ENCODE peak calls at places on chromosome 19, in eight cellular contexts. K is fibroblast of pulmonary artery; X is upper lobe of left lung; Q is progenitor cell of endocrine pancreas; F is lung; E is HepG2; B is CD8-positive, alpha-beta T cell; P is cardiac muscle cell. O is an unnamed sample.

GRCh38 chr19:52112624-52113023 is 17.1 kb upstream of the ZNF841 start:
- DNase-seq in E (no peak), B (no peak), Q (no peak), P (no peak), X (no peak), F (no peak), K (no peak), O (no peak)

GRCh38 chr19:10395003-10395402 is 8.3 kb downstream of the CDC37 start:
- DNase-seq in X (no peak), P (no peak), E (no peak), F (no peak), K (no peak), B (no peak), Q (no peak), O (no peak)

GRCh38 chr19:3506384-3507340 is 551 bp downstream of the FZR1 start:
- DNase-seq in F (peak), Q (no peak), K (no peak), B (no peak), P (peak), X (peak), E (no peak), O (no peak)

GRCh38 chr19:9586764-9587163 is 2.5 kb upstream of the ZNF121 start:
- DNase-seq in Q (peak), K (peak), P (peak), B (peak), F (peak), E (peak), X (peak), O (peak)

GRCh38 chr19:33394006-33394722 is 20.7 kb downstream of the CEBPG start:
- DNase-seq in Q (no peak), K (peak), P (no peak), B (no peak), X (peak), F (peak), E (peak), O (peak)

GRCh38 chr19:51511353-51511752 is 9.8 kb upstream of the SIGLEC12 start:
- DNase-seq in K (no peak), P (no peak), E (peak), B (no peak), F (no peak), X (no peak), Q (no peak), O (no peak)

GRCh38 chr19:40204381-40204780 is 13.2 kb downstream of the MAP3K10 start:
- DNase-seq in X (no peak), B (no peak), P (no peak), F (no peak), E (no peak), Q (no peak), K (no peak), O (no peak)

GRCh38 chr19:43525836-43526771 is 897 bp downstream of the ETHE1 start:
- DNase-seq in B (no peak), F (no peak), P (peak), K (no peak), E (no peak), X (peak), Q (peak), O (no peak)

GRCh38 chr19:29672319-29672932 is 7.2 kb downstream of the PLEKHF1 start:
- DNase-seq in E (no peak), X (no peak), P (no peak), B (no peak), F (no peak), K (no peak), Q (no peak), O (no peak)

GRCh38 chr19:48415395-48415794 is 21.9 kb downstream of the GRIN2D start:
- DNase-seq in X (peak), P (peak), B (peak), E (peak), K (peak), Q (no peak), F (peak), O (no peak)

GRCh38 chr19:4811328-4812131 is 20.0 kb downstream of the TICAM1 start:
- DNase-seq in Q (peak), B (peak), X (peak), K (peak), E (peak), F (peak), P (peak), O (no peak)

GRCh38 chr19:44822670-44823372 is 13.9 kb downstream of the BCAM start:
- DNase-seq in Q (no peak), X (no peak), P (peak), B (no peak), F (no peak), K (no peak), E (no peak), O (no peak)

GRCh38 chr19:32945260-32945659 is 26.5 kb downstream of the CEP89 start:
- DNase-seq in E (no peak), K (no peak), Q (no peak), X (no peak), P (no peak), B (no peak), F (no peak), O (no peak)

GRCh38 chr19:38155453-38155852 is 68.6 kb downstream of the DPF1 start:
- DNase-seq in F (no peak), K (peak), E (no peak), X (no peak), Q (no peak), B (no peak), P (no peak), O (no peak)

DNA sequence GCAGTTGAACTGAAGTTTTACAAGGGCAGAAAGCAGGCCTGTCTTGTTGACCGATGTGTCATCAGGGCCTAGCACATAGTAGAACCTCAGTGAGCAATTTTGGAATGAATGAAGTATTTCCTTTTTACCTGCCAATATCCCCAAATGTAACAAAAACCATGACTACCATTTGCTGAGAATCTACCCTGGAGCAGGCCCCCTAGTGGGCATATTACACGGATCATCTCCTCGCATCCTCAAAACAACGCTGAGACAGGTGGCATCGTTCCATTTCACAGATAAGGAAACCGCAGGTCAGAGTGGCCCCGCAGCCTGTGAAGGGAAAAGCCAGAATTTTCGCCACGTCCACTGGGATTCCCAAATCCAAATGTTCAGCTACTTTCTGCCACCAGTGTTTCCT is 77.9 kb downstream of the CACNA1A start:
- DNase-seq in E (no peak), Q (no peak), B (no peak), P (peak), F (no peak), K (peak), X (no peak), O (no peak)
- TF ChIP-seq CTCF in E (peak), Q (peak), B (no peak), P (peak), F (no peak), K (peak), X (peak), O (peak)

GRCh38 chr19:42248270-42249148 is 6.1 kb upstream of the GSK3A start:
- DNase-seq in Q (no peak), K (no peak), P (no peak), B (no peak), E (no peak), F (no peak), X (no peak), O (no peak)

GRCh38 chr19:42247631-42248199 is 5.3 kb upstream of the GSK3A start:
- DNase-seq in Q (no peak), E (no peak), B (no peak), P (no peak), F (no peak), K (no peak), X (no peak), O (no peak)

GRCh38 chr19:42244452-42245220 is 2.2 kb upstream of the GSK3A start:
- DNase-seq in F (peak), P (peak), X (peak), B (peak), Q (peak), E (peak), K (peak), O (peak)

GRCh38 chr19:42246869-42247630 is 4.6 kb upstream of the GSK3A start:
- DNase-seq in F (no peak), P (no peak), Q (no peak), E (no peak), B (no peak), K (no peak), X (no peak), O (no peak)

DNA sequence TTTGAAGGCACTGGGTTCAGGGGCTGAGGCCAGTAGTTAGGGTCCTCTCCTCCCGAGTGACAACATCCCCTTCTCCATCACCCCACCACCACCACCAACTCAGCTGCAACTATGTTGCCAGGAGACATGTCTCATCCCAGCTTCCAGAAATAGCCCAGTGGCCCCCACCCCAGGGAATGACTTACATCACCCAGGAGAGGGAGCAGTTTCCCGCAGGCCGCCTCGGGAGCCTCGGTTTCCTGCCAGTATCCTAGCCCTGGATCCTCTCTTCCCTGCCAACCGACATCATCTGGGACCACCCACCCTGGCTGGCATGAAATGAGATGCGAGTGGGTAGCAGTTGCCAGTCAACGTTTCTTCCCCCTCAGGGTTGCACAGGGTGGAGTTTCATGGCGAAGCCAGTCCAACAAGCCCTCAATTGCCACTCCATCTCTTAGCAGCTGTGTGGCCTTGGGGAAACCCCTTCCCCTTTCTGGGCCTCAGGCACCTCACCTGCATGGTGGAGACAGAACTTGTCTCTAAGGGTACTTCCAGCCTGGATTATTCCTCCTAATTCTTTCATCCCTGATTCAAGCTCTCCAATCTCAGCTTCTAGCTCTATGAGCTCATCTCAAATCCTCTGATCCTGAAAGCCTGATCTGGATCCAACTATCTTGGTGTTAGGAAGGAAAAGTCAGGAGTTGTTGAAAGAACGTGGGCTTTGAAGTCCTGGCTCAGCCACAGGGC is 3.9 kb upstream of the GSK3A start:
- DNase-seq in F (peak), B (no peak), P (peak), E (no peak), Q (no peak), X (peak), K (peak), O (no peak)
- TF ChIP-seq CTCF in F (peak), B (no peak), P (peak), E (peak), Q (peak), X (peak), K (peak), O (peak)

GRCh38 chr19:49931293-49932040 is 2.2 kb upstream of the NUP62 start:
- DNase-seq in Q (no peak), E (no peak), X (no peak), B (no peak), P (no peak), F (no peak), K (no peak), O (no peak)

GRCh38 chr19:49930483-49931011 is 1.2 kb upstream of the NUP62 start:
- DNase-seq in E (no peak), K (peak), F (no peak), P (no peak), B (no peak), X (no peak), Q (no peak), O (no peak)

GRCh38 chr19:49927526-49928264 is 1.3 kb upstream of the ATF5 start:
- DNase-seq in E (no peak), F (no peak), X (no peak), B (no peak), P (no peak), K (no peak), Q (no peak), O (no peak)

GRCh38 chr19:49929121-49929610 is at the start of the genes ATF5 and NUP62:
- DNase-seq in F (peak), E (peak), Q (peak), X (peak), B (peak), K (peak), P (peak), O (peak)

DNA sequence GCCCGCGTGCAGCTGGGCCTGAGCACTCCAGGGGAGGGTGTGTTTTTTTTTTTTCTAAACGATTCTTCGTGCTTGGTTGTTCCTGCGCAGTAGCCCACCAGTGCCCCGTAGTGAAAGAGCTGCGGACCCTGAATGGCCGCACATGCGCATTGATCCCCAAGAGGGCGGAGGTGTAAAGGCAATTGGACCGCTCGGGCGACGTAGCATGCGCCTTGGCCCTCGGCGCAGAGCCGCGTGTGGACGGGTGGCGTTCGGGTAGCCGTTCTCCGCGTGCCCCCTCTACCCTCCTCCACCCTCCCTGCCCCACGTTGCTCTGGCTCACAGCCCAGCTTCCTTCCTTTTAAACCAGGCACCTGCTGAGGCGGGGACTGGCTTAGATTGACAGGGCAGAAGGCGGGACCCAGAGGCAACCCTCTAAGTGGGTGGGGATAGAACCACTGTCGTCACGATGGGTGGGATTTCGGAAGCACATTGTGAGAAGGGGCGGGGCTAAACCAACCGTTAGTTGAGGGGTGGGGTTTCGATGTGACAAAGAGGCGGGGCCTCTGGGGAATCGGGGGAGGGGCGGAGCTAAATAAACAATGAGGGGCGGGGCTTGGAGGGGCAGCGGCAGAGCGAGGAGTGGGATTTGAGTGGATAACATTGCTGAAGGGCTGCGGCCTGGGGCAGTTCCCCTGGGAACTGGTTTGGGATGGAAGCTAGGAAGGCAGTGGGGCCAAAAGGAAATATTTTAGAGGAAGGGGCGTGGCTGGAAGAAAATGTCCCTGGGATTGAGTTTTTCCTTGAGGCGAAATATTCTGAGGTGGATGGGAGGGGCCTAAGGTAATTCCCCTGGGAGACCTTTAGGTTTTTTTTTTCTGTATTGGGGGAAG is 543 bp upstream of the NUP62 start:
- DNase-seq in B (peak), E (peak), X (peak), Q (peak), K (peak), P (peak), F (peak), O (peak)
- TF ChIP-seq CTCF in B (no peak), E (no peak), X (peak), Q (no peak), K (no peak), P (no peak), F (no peak), O (no peak)

DNA sequence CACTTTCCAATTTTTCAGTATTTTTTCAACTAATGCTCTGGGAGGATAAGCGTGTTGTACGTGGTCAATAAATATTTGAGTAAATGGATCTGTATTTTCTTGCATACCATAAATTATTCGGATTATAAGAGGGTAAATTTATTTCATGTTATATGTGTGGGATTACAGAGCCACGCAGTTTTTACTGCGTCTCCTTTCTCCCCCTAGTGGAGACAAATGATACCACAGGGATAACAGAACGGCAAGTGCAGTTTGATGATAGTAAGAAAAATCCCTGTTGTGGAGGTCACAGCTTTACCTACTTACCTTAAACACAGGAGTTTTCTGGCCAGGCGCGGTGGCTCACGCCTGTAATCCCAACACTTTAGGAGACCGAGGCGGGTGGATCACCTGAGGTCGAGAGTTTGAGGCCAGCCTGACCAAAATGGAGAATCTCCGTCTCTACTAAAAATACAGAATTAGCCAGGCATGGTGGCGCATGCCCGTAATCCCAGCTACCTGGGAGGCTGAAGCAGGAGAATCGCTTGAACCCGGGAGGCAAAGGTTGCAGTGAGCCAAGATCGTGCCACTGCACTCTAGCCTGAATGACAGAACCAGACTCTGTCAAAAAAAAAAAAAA is 16.8 kb downstream of the MBD3L2B start:
- DNase-seq in F (no peak), K (no peak), Q (no peak), P (peak), B (no peak), E (peak), X (no peak), O (peak)
- TF ChIP-seq CTCF in F (peak), K (no peak), Q (peak), P (peak), B (peak), E (peak), X (no peak), O (no peak)

GRCh38 chr19:35468637-35469036 is 20.6 kb downstream of the FFAR2 start:
- DNase-seq in B (peak), Q (no peak), X (peak), P (peak), F (peak), E (peak), K (peak), O (peak)
- TF ChIP-seq CTCF in B (peak), Q (peak), X (peak), P (peak), F (peak), E (peak), K (peak), O (peak)

GRCh38 chr19:5865772-5866171 is 4.6 kb downstream of the FUT5 start:
- DNase-seq in B (no peak), F (no peak), E (no peak), K (no peak), P (no peak), Q (no peak), X (no peak), O (no peak)

GRCh38 chr19:5864013-5864720 is 6.2 kb downstream of the FUT5 start:
- DNase-seq in Q (no peak), K (no peak), B (no peak), F (no peak), X (no peak), P (no peak), E (no peak), O (no peak)

GRCh38 chr19:5867201-5868136 is 2.9 kb downstream of the FUT5 start:
- DNase-seq in X (no peak), P (no peak), K (no peak), E (no peak), F (no peak), B (no peak), Q (no peak), O (no peak)

GRCh38 chr19:5863030-5863665 is 7.2 kb downstream of the FUT5 start:
- DNase-seq in B (no peak), K (no peak), X (no peak), Q (no peak), P (no peak), E (no peak), F (no peak), O (no peak)

DNA sequence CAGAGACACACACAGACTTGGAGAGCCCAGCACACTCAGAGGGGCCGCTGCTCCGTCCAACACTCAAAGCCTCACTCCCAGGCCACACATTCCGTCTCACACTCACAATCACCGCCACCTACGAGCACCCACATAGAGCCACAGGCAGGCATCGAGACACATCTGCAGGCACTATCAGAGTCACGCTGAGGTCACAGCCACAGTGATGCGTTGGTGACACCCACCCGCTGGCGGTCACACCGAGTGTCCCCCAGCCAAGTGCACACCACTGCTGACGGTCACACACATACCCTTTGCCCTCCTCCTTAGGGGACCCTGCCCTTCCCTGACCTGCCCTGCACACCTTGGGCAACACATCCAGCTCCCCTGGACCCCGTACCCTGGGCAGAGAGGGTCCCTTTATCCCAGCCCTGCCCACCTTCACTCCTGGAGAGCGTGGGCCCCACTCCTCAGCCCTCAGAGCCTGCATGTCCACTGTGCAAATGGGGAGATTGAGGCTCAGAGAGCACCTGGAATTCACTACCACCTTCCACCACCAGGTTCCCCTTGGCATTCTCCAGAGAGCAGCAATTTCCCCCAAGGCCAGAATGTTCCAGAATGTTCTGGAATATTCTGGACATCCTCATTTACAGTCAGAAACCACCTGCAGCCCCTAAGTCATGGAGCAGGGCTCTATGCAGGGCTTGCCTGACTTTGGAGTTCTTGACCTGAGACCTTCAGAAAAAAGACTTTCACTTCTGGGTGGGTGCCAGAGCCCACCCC is 5.4 kb downstream of the FUT5 start:
- DNase-seq in F (no peak), B (no peak), Q (no peak), X (no peak), E (no peak), P (no peak), K (no peak), O (no peak)
- TF ChIP-seq CTCF in F (no peak), B (no peak), Q (peak), X (no peak), E (no peak), P (peak), K (peak), O (peak)

DNA sequence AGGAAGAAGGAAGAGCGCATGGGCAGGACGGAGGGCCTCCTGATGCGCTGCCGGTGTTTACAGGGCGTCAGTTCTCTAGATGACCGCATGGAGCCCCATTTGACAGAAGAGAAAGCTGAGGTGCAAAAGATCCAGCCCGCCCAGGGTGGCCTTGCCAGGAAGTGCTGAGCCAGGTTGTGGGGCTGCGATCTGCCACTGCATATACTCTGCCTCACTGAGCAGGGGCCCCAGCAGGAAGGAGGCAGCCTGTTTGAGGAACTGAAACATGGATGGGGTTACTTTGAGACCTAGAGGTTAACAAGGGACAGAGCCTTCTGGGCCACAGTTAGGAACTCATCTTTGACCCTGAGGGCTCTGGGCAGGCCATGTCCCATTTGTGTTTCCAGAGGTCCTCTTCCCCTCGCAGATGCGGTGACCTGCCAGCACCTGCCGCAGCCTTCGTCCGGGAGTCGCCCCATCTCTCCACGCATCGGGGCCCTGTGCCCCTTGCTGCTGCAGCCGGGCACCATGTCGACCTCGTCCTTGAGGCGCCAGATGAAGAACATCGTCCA is 3.2 kb downstream of the EPN1 start:
- DNase-seq in K (no peak), F (no peak), E (no peak), B (no peak), Q (no peak), P (no peak), X (peak), O (no peak)
- TF ChIP-seq CTCF in K (no peak), F (no peak), E (no peak), B (no peak), Q (no peak), P (no peak), X (no peak), O (no peak)

O was measured in foreskin keratinocyte.